ENCODE peak calls at places on chromosome 4, in seven cellular contexts. Z is caudate nucleus, G is tibial artery, D is brain microvascular endothelial cell, T is aorta, U is cardiac muscle cell, H is K562. B is an unnamed sample.

GRCh38 chr4:187268940-187269339 is 545.3 kb upstream of the FAT1 start:
- DNase-seq in Z (no peak), G (no peak), D (no peak), T (no peak), U (no peak), H (no peak), B (no peak)

GRCh38 chr4:80171656-80172055 is 25.6 kb upstream of the PRDM8 start:
- DNase-seq in Z (no peak), G (no peak), D (no peak), T (no peak), U (no peak), H (no peak), B (no peak)

GRCh38 chr4:55398966-55399365 is 3.2 kb downstream of the TMEM165 start:
- DNase-seq in Z (no peak), G (no peak), D (no peak), T (no peak), U (peak), H (no peak), B (no peak)

GRCh38 chr4:96525901-96526300 is 686.0 kb downstream of the PDHA2 start:
- DNase-seq in Z (no peak), G (no peak), D (peak), T (no peak), U (no peak), H (no peak), B (no peak)

GRCh38 chr4:24488399-24489164 is 95.8 kb downstream of the DHX15 start:
- DNase-seq in Z (peak), G (peak), D (peak), T (peak), U (peak), H (peak), B (peak)

GRCh38 chr4:40255722-40256281 is 59.0 kb downstream of the RHOH start:
- DNase-seq in Z (no peak), G (no peak), D (peak), T (no peak), U (no peak), H (no peak), B (no peak)

GRCh38 chr4:133969202-133969873 is 232.3 kb downstream of the PABPC4L start:
- DNase-seq in Z (no peak), G (no peak), D (peak), T (no peak), U (peak), H (peak), B (no peak)

GRCh38 chr4:62324215-62324614 is 1124.1 kb downstream of the ADGRL3 start:
- DNase-seq in Z (no peak), G (no peak), D (no peak), T (peak), U (no peak), H (no peak), B (no peak)

GRCh38 chr4:5383191-5383980 is 325.0 kb downstream of the EVC2 start:
- DNase-seq in Z (no peak), G (no peak), D (peak), T (no peak), U (no peak), H (no peak), B (no peak)

GRCh38 chr4:5629542-5629941 is 78.8 kb downstream of the EVC2 start:
- DNase-seq in Z (no peak), G (no peak), D (no peak), T (no peak), U (no peak), H (no peak), B (no peak)

GRCh38 chr4:168815373-168816345 is 194.4 kb downstream of the CBR4 start:
- DNase-seq in Z (no peak), G (no peak), D (no peak), T (no peak), U (peak), H (no peak), B (no peak)

GRCh38 chr4:150547154-150547838 is 34.7 kb upstream of the MAB21L2 start:
- DNase-seq in Z (no peak), G (no peak), D (no peak), T (no peak), U (no peak), H (no peak), B (no peak)

GRCh38 chr4:55030606-55031005 is 94.8 kb downstream of the KDR start:
- DNase-seq in Z (no peak), G (no peak), D (no peak), T (no peak), U (no peak), H (no peak), B (no peak)

GRCh38 chr4:174696657-174697056 is 132.4 kb downstream of the GLRA3 start:
- DNase-seq in Z (no peak), G (no peak), D (no peak), T (no peak), U (no peak), H (no peak), B (no peak)

GRCh38 chr4:184645904-184646610 is 3.2 kb downstream of the CASP3 start:
- DNase-seq in Z (no peak), G (no peak), D (no peak), T (no peak), U (no peak), H (no peak), B (peak)

GRCh38 chr4:71907782-71908181 is 123.9 kb upstream of the GC start:
- DNase-seq in Z (no peak), G (no peak), D (no peak), T (no peak), U (no peak), H (no peak), B (no peak)

GRCh38 chr4:3865986-3866812 is 100.0 kb downstream of the ADRA2C start:
- DNase-seq in Z (no peak), G (peak), D (no peak), T (no peak), U (no peak), H (no peak), B (no peak)

GRCh38 chr4:86054676-86055075 is 305.2 kb downstream of the MAPK10 start:
- DNase-seq in Z (no peak), G (no peak), D (no peak), T (no peak), U (no peak), H (no peak), B (no peak)

GRCh38 chr4:39446483-39446841 is 12.3 kb downstream of the RPL9 start:
- DNase-seq in Z (no peak), G (no peak), D (no peak), T (no peak), U (no peak), H (no peak), B (no peak)

DNA sequence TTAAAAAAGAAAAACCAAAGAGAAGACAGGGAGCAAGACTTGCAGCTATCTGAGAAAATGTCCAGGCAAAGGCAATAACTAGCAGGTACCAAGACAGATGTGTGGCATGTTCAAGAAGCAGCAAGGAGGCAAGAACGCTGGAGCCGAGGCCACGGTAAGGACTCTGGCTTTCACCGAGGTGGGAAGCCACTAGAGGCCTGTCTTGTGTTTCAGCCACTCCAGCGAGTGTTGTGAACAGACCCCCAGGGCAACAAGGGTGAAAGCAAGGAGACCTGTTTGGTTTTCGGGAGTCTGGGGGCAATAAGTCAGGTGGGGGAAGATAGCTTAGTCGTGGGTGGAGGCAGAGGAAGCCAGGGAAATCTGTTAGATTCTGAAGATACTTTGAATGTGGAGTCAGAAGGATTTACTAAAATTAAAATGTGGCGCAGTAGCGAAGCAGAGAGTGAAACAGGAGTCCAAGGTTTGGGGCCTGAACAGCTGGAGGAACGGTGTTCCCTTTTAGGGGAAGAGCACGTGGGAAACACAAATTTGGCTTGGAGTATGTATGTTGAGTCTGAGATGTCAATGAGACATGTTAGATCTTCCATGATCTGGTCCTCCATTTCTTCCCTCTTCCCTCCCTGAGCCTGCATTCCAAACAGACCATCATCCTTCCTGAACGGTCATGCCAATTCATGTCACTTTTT is 3.1 kb downstream of the WDR1 start:
- DNase-seq in Z (no peak), G (no peak), D (no peak), T (no peak), U (no peak), H (no peak), B (no peak)
- H3K27ac ChIP-seq in Z (no peak), G (peak), D (no peak), T (no peak), U (no peak), H (no peak), B (no peak)

DNA sequence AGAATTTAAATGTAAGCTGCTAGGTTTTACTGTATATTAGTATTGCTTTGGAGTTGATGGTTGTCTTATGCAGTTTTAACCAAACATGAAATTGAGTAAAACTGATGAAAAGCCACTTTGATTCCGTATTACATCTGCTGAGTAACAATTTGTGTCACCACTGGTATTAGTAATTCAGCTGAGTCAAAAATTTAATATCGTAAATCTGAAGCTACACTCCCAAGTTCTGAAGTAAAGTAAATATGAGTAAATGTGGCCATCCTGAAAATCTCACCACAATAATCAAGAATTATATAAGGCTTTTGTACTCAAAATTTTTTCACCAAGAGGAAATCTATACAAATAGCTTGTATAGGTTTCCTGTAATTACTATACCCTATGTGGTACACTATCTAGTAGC is 142.3 kb downstream of the STPG2 start:
- DNase-seq in Z (no peak), G (no peak), D (no peak), T (no peak), U (no peak), H (no peak), B (no peak)
- H3K27ac ChIP-seq in Z (no peak), G (no peak), D (no peak), T (no peak), U (no peak), H (no peak), B (no peak)

GRCh38 chr4:64464581-64464980 is 55.3 kb upstream of the TECRL start:
- DNase-seq in Z (no peak), G (no peak), D (no peak), T (no peak), U (no peak), H (no peak), B (no peak)
- H3K27ac ChIP-seq in Z (no peak), G (no peak), D (no peak), T (no peak), U (no peak), H (no peak), B (no peak)

GRCh38 chr4:88868510-88868909 is 170.9 kb upstream of the NAP1L5 start:
- DNase-seq in Z (no peak), G (no peak), D (no peak), T (no peak), U (no peak), H (no peak), B (no peak)
- H3K27ac ChIP-seq in Z (no peak), G (no peak), D (no peak), T (no peak), U (no peak), H (no peak), B (no peak)

DNA sequence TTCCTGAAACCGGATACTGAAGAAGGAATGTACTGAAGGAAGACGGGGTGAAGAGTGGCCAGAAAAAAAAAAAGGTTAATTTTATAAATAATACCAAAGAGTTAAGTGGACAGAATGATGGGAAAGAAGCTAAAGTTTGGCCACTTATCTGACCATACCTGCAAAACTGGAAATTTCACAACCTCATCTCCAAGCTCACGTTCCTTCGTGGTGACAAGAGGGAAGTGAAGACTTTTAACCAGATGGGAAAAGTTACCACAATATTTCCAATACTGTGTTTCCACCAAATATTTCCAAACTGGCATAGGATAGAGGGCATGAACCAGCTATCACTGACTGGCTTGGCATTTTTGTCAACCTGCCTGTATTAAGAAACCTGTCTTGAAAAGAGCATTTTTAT is 56.4 kb downstream of the MAML3 start:
- DNase-seq in Z (no peak), G (no peak), D (no peak), T (no peak), U (no peak), H (no peak), B (no peak)
- H3K27ac ChIP-seq in Z (no peak), G (peak), D (peak), T (no peak), U (no peak), H (no peak), B (no peak)

DNA sequence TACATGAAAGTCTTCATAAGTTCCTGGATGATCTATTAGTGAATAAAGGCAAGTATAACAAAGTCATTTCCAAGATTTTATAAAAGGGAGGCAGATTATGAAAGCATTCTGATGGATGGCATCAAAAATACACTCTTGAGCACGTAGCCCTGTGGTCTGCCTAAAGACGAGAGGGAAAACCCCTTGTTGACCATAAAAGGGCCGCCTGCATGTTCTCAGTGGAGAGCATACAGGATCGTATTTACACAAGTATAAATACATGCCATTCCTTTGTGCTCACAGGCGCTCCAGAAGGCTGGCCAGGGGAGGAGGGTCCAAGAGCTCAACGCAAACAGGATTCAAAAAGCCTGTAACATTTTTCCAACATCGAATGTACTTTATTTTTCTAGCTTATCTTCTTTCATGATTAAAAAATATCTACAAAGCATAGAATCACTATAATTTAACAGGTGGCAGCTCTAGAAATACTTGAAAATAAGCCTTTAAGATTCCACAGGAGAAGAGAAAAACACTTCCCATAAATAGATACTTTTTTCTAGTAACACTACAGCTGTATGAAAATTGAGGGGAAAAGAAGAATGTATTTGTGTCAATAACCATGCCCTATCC is 29.6 kb downstream of the PDGFC start:
- DNase-seq in Z (no peak), G (no peak), D (peak), T (peak), U (peak), H (no peak), B (no peak)
- H3K27ac ChIP-seq in Z (no peak), G (peak), D (peak), T (peak), U (peak), H (no peak), B (no peak)

GRCh38 chr4:119050501-119051090 is 85.0 kb upstream of the MYOZ2 start:
- DNase-seq in Z (no peak), G (no peak), D (no peak), T (no peak), U (no peak), H (no peak), B (no peak)
- H3K27ac ChIP-seq in Z (no peak), G (no peak), D (no peak), T (no peak), U (no peak), H (no peak), B (no peak)

DNA sequence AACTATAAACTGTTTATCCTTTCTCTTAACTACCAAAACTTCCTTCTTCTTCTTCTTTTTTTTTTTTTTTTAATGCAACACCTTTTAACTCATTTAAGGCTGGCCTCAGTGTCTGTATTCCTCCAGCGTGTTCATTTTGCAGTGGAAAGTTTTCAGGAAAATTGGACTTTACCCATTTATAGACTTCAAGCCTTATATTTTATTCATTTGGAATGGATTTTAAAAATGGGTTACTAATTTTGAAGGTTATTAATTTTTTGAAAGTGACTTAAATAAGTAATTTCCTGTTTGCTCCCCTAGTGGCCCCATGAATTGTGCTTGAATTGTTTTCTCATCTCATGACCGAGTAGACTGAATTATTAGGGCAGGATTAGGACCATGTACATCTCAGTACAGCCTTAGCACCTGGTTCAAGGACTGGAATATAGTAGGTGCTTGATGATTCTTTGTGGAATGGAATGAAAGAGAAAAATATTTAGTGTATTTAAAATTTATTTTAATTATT is 282.7 kb downstream of the ANKRD50 start:
- DNase-seq in Z (no peak), G (no peak), D (no peak), T (no peak), U (no peak), H (no peak), B (no peak)
- H3K27ac ChIP-seq in Z (no peak), G (no peak), D (peak), T (no peak), U (no peak), H (no peak), B (no peak)

GRCh38 chr4:153553155-153553819 is 87.1 kb downstream of the TMEM131L start:
- DNase-seq in Z (no peak), G (no peak), D (no peak), T (no peak), U (no peak), H (no peak), B (no peak)

GRCh38 chr4:153560918-153561317 is 94.8 kb downstream of the TMEM131L start:
- DNase-seq in Z (no peak), G (no peak), D (no peak), T (no peak), U (no peak), H (no peak), B (no peak)

GRCh38 chr4:153556441-153556815 is 90.3 kb downstream of the TMEM131L start:
- DNase-seq in Z (no peak), G (no peak), D (no peak), T (no peak), U (no peak), H (no peak), B (no peak)

GRCh38 chr4:153553820-153554173 is 87.6 kb downstream of the TMEM131L start:
- DNase-seq in Z (no peak), G (no peak), D (no peak), T (no peak), U (no peak), H (no peak), B (no peak)

DNA sequence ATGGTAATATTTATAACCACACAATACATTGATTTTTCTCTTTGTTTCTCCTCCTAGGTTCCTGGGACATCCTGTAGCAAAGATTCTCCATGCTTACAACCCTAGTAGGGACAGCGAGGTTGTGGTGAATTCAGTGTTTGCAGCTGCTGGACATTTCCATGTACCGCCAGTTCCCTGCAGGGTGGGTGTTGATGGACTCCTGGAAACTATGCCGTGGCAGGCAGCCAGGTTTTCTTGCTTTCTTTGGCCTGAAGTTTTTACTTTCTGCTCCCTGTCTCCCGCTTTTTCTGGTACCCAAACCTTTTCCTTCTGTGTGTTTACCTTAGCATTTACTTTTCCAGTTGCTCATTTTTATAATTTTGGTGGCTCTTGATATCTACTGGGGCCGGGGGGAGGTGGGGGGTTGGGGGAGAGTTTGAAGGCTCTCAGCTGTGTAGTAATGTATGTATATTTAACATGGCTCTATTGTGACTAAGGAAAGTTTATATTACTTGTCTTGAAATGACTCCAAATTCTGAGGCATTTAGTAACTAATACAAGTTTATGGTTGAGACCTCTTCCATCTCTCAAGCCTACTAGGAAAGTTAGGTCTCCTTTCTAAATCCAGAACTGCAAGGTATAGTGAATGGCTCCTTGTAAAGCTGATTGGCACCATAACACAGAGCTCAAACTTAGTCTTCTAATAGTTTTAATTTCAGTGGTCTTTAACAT is 89.7 kb downstream of the TMEM131L start:
- DNase-seq in Z (no peak), G (peak), D (peak), T (peak), U (peak), H (no peak), B (no peak)
- H3K27ac ChIP-seq in Z (no peak), G (peak), D (no peak), T (peak), U (no peak), H (no peak), B (no peak)

B was measured in substantia nigra.